ENCODE peak calls at places on chromosome 1, in five cellular contexts. X is SIG-M5; A is CD8-positive, alpha-beta memory T cell; N is epithelial cell of esophagus; Q is G401. R is an unnamed sample.

GRCh38 chr1:165144757-165145397 is 211.6 kb downstream of the LMX1A start:
- DNase-seq in X (no peak), A (no peak), N (peak), Q (peak), R (peak)

GRCh38 chr1:63773815-63774616 is at the start of gene ROR1:
- DNase-seq in X (no peak), A (peak), N (peak), Q (peak), R (peak)

GRCh38 chr1:178189814-178190213 is 95.9 kb downstream of the RASAL2 start:
- DNase-seq in X (no peak), A (no peak), N (peak), Q (peak), R (peak)

GRCh38 chr1:117696567-117696966 is 90.7 kb downstream of the TENT5C start:
- DNase-seq in X (no peak), A (no peak), N (no peak), Q (no peak), R (no peak)

GRCh38 chr1:75643460-75643859 is 32.5 kb upstream of the SLC44A5 start:
- DNase-seq in X (no peak), A (no peak), N (no peak), Q (no peak), R (no peak)

GRCh38 chr1:46611691-46612221 is 4.9 kb downstream of the MOB3C start:
- DNase-seq in X (no peak), A (no peak), N (peak), Q (no peak), R (peak)

GRCh38 chr1:3914331-3914851 is 14.3 kb upstream of the C1orf174 start:
- DNase-seq in X (no peak), A (no peak), N (no peak), Q (no peak), R (no peak)

GRCh38 chr1:238951809-238952208 is 434.6 kb upstream of the CHRM3 start:
- DNase-seq in X (no peak), A (no peak), N (peak), Q (peak), R (peak)

R was measured in bronchial epithelial cell.